ENCODE peak calls at places on chromosomes 2 and 18, in five cellular contexts. One of them, this sample, is unnamed.
A peak's percentile ranks its signal among the peaks of the same experiment; 100 is the strongest.

GRCh38 chr2:234164499-234165409 is 114.3 kb downstream of the SPP2 start:
- DNase-seq in H1: no peak
- DNase-seq in HepG2: no peak
- DNase-seq in SK-N-SH: no peak
- DNase-seq in ovary: no peak
- DNase-seq in this sample: no peak

GRCh38 chr2:5915926-5916325 is 223.7 kb downstream of the SOX11 start:
- DNase-seq in H1: no peak
- DNase-seq in HepG2: peak; percentile 16
- DNase-seq in SK-N-SH: no peak
- DNase-seq in ovary: no peak
- DNase-seq in this sample: peak; percentile 74

GRCh38 chr2:30139131-30139870 is 7.5 kb upstream of the YPEL5 start:
- DNase-seq in H1: no peak
- DNase-seq in HepG2: no peak
- DNase-seq in SK-N-SH: no peak
- DNase-seq in ovary: no peak
- DNase-seq in this sample: no peak

GRCh38 chr2:105378921-105379383 is 19.9 kb downstream of the FHL2 start:
- DNase-seq in H1: no peak
- DNase-seq in HepG2: no peak
- DNase-seq in SK-N-SH: no peak
- DNase-seq in ovary: peak; percentile 30
- DNase-seq in this sample: no peak

GRCh38 chr2:29114841-29115609 is at the start of gene CLIP4:
- DNase-seq in H1: no peak
- DNase-seq in HepG2: no peak
- DNase-seq in SK-N-SH: peak; percentile 92
- DNase-seq in ovary: peak; percentile 73
- DNase-seq in this sample: no peak

GRCh38 chr2:38514603-38515154 is 88.0 kb downstream of the HNRNPLL start:
- DNase-seq in H1: no peak
- DNase-seq in HepG2: no peak
- DNase-seq in SK-N-SH: no peak
- DNase-seq in ovary: peak; percentile 30
- DNase-seq in this sample: no peak

GRCh38 chr2:130808482-130809268 is 28.0 kb upstream of the ARHGEF4 start:
- DNase-seq in H1: no peak
- DNase-seq in HepG2: no peak
- DNase-seq in SK-N-SH: no peak
- DNase-seq in ovary: no peak
- DNase-seq in this sample: no peak

GRCh38 chr2:191263050-191263449 is 17.8 kb downstream of the MYO1B start:
- DNase-seq in H1: no peak
- DNase-seq in HepG2: peak; percentile 50
- DNase-seq in SK-N-SH: peak; percentile 17
- DNase-seq in ovary: no peak
- DNase-seq in this sample: no peak

GRCh38 chr2:121255363-121255762 is 29.6 kb downstream of the TFCP2L1 start:
- DNase-seq in H1: no peak
- DNase-seq in HepG2: no peak
- DNase-seq in SK-N-SH: no peak
- DNase-seq in ovary: no peak
- DNase-seq in this sample: no peak

GRCh38 chr2:25606892-25607291 is 66.5 kb downstream of the DTNB start:
- DNase-seq in H1: no peak
- DNase-seq in HepG2: peak; percentile 46
- DNase-seq in SK-N-SH: peak; percentile 39
- DNase-seq in ovary: no peak
- DNase-seq in this sample: no peak

GRCh38 chr2:111652038-111652437 is 232.0 kb downstream of the ANAPC1 start:
- DNase-seq in H1: no peak
- DNase-seq in HepG2: no peak
- DNase-seq in SK-N-SH: no peak
- DNase-seq in ovary: no peak
- DNase-seq in this sample: no peak

GRCh38 chr2:42844901-42845685 is 52.7 kb upstream of the HAAO start:
- DNase-seq in H1: no peak
- DNase-seq in HepG2: no peak
- DNase-seq in SK-N-SH: no peak
- DNase-seq in ovary: peak; percentile 61
- DNase-seq in this sample: no peak

GRCh38 chr2:200309296-200309846 is 2.9 kb downstream of the SPATS2L start:
- DNase-seq in H1: no peak
- DNase-seq in HepG2: no peak
- DNase-seq in SK-N-SH: no peak
- DNase-seq in ovary: no peak
- DNase-seq in this sample: no peak

GRCh38 chr2:159083601-159084000 is 115.2 kb downstream of the TANC1 start:
- DNase-seq in H1: no peak
- DNase-seq in HepG2: peak; percentile 18
- DNase-seq in SK-N-SH: no peak
- DNase-seq in ovary: no peak
- DNase-seq in this sample: no peak

GRCh38 chr2:127046579-127046978 is 60.4 kb downstream of the BIN1 start:
- DNase-seq in H1: no peak
- DNase-seq in HepG2: no peak
- DNase-seq in SK-N-SH: peak; percentile 27
- DNase-seq in ovary: no peak
- DNase-seq in this sample: no peak

GRCh38 chr2:208426414-208426813 is 19.8 kb downstream of the PTH2R start:
- DNase-seq in H1: no peak
- DNase-seq in HepG2: no peak
- DNase-seq in SK-N-SH: no peak
- DNase-seq in ovary: no peak
- DNase-seq in this sample: no peak

GRCh38 chr2:152335016-152335850 is at the start of gene FMNL2:
- DNase-seq in H1: peak; percentile 57
- DNase-seq in HepG2: peak; percentile 88
- DNase-seq in SK-N-SH: peak; percentile 95
- DNase-seq in ovary: peak; percentile 86
- DNase-seq in this sample: peak; percentile 95

GRCh38 chr2:69482471-69482870 is 45.2 kb upstream of the NFU1 start:
- DNase-seq in H1: no peak
- DNase-seq in HepG2: no peak
- DNase-seq in SK-N-SH: no peak
- DNase-seq in ovary: no peak
- DNase-seq in this sample: no peak

GRCh38 chr2:60583604-60584003 is 30.1 kb upstream of the BCL11A start:
- DNase-seq in H1: no peak
- DNase-seq in HepG2: no peak
- DNase-seq in SK-N-SH: no peak
- DNase-seq in ovary: no peak
- DNase-seq in this sample: peak; percentile 42
- H3K27me3 ChIP-seq in H1: peaks cover 12% of the 10 kb centered on the region
- H3K27me3 ChIP-seq in HepG2: peaks cover 63% of the 10 kb centered on the region
- H3K27me3 ChIP-seq in SK-N-SH: no peaks in the 10 kb centered on the region
- H3K27me3 ChIP-seq in ovary: no peaks in the 10 kb centered on the region
- H3K27me3 ChIP-seq in this sample: no peaks in the 10 kb centered on the region

GRCh38 chr2:22215517-22215916 is 1091.7 kb downstream of the TDRD15 start:
- DNase-seq in H1: no peak
- DNase-seq in HepG2: no peak
- DNase-seq in SK-N-SH: no peak
- DNase-seq in ovary: no peak
- DNase-seq in this sample: no peak
- TF ChIP-seq EP300 in H1: no peak
- TF ChIP-seq EP300 in HepG2: no peak
- TF ChIP-seq EP300 in SK-N-SH: no peak
- TF ChIP-seq EP300 in ovary: no peak
- TF ChIP-seq EP300 in this sample: no peak

GRCh38 chr2:176154853-176155252 is 2.3 kb upstream of the HOXD3 start:
- DNase-seq in H1: no peak
- DNase-seq in HepG2: no peak
- DNase-seq in SK-N-SH: no peak
- DNase-seq in ovary: no peak
- DNase-seq in this sample: no peak
- H3K27me3 ChIP-seq in H1: peaks cover 100% of the 10 kb centered on the region
- H3K27me3 ChIP-seq in HepG2: peaks cover 93% of the 10 kb centered on the region
- H3K27me3 ChIP-seq in SK-N-SH: no peaks in the 10 kb centered on the region
- H3K27me3 ChIP-seq in ovary: no peaks in the 10 kb centered on the region
- H3K27me3 ChIP-seq in this sample: peaks cover 7% of the 10 kb centered on the region

GRCh38 chr18:70496749-70497294 is 208.0 kb downstream of the SOCS6 start:
- DNase-seq in H1: no peak
- DNase-seq in HepG2: no peak
- DNase-seq in SK-N-SH: peak; percentile 61
- DNase-seq in ovary: no peak
- DNase-seq in this sample: no peak
- TF ChIP-seq EP300 in H1: no peak
- TF ChIP-seq EP300 in HepG2: no peak
- TF ChIP-seq EP300 in SK-N-SH: peak; percentile 75
- TF ChIP-seq EP300 in ovary: no peak
- TF ChIP-seq EP300 in this sample: no peak

GRCh38 chr2:204197601-204198000 is 261.0 kb downstream of the ICOS start:
- DNase-seq in H1: no peak
- DNase-seq in HepG2: no peak
- DNase-seq in SK-N-SH: no peak
- DNase-seq in ovary: no peak
- DNase-seq in this sample: no peak

GRCh38 chr2:204195498-204195897 is 258.9 kb downstream of the ICOS start:
- DNase-seq in H1: no peak
- DNase-seq in HepG2: no peak
- DNase-seq in SK-N-SH: peak; percentile 55
- DNase-seq in ovary: no peak
- DNase-seq in this sample: no peak

GRCh38 chr2:204203704-204204103 is 267.1 kb downstream of the ICOS start:
- DNase-seq in H1: no peak
- DNase-seq in HepG2: no peak
- DNase-seq in SK-N-SH: no peak
- DNase-seq in ovary: no peak
- DNase-seq in this sample: no peak

GRCh38 chr2:204202253-204202652 is 265.7 kb downstream of the ICOS start:
- DNase-seq in H1: no peak
- DNase-seq in HepG2: no peak
- DNase-seq in SK-N-SH: no peak
- DNase-seq in ovary: no peak
- DNase-seq in this sample: no peak

DNA sequence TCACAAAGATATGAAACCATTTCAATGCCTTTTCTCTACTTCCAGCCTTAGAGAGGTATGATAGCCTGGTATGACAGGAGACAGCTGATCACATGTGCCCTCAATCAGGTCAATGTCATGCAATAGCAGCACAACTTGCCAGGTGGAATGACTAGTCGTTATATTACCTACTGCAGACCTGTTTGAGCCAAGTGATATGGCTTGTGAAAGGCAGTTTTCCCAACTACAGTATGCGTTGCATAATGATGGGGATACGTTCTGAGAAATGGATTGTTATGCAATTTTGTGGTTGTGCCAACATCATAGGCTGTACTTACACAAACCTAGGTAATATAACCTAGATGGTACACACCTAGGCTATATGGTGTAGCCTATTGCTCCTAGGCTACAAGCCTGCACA is 262.8 kb downstream of the ICOS start:
- DNase-seq in H1: no peak
- DNase-seq in HepG2: no peak
- DNase-seq in SK-N-SH: no peak
- DNase-seq in ovary: no peak
- DNase-seq in this sample: no peak
- H3K27me3 ChIP-seq in H1: peaks cover 3% of the 10 kb centered on the region
- H3K27me3 ChIP-seq in HepG2: no peaks in the 10 kb centered on the region
- H3K27me3 ChIP-seq in SK-N-SH: no peaks in the 10 kb centered on the region
- H3K27me3 ChIP-seq in ovary: no peaks in the 10 kb centered on the region
- H3K27me3 ChIP-seq in this sample: no peaks in the 10 kb centered on the region